ENCODE peak calls at places on chromosomes 1 and 21, in seven cellular contexts. F is heart left ventricle, K is ovary, W is endothelial cell of umbilical vein, G is stomach, P is body of pancreas, S is H1. U is an unnamed sample.
A peak's percentile ranks its signal among the peaks of the same experiment; 100 is the strongest.

GRCh38 chr1:228150458-228151169 is 884 bp downstream of the GJC2 start:
- DNase-seq in G (no peak), F (peak; percentile 70), W (no peak), K (peak; percentile 96), P (peak; percentile 40), S (no peak), U (no peak)

GRCh38 chr21:40652436-40652835 is 194.5 kb downstream of the DSCAM start:
- DNase-seq in P (no peak), S (no peak), F (no peak), G (no peak), W (no peak), K (no peak), U (no peak)

GRCh38 chr1:42479621-42480020 is 16.5 kb downstream of the CCDC30 start:
- DNase-seq in P (no peak), W (no peak), G (no peak), S (no peak), K (no peak), F (no peak), U (no peak)

GRCh38 chr1:180501865-180502360 is 464 bp downstream of the ACBD6 start:
- DNase-seq in W (no peak), P (peak; percentile 68), G (no peak), K (no peak), S (peak; percentile 44), F (no peak), U (no peak)

GRCh38 chr1:150477733-150478132 is 9.5 kb upstream of the TARS2 start:
- DNase-seq in G (no peak), P (no peak), F (no peak), W (peak; percentile 36), K (no peak), S (no peak), U (no peak)

GRCh38 chr1:183567584-183567983 is 22.7 kb downstream of the NCF2 start:
- DNase-seq in S (no peak), G (peak; percentile 59), W (no peak), F (peak; percentile 52), K (no peak), P (peak; percentile 58), U (no peak)

GRCh38 chr1:47507921-47508894 is 70.4 kb downstream of the FOXD2 start:
- DNase-seq in G (peak; percentile 67), S (no peak), P (peak; percentile 12), K (no peak), W (no peak), F (peak; percentile 23), U (no peak)

GRCh38 chr1:51506537-51506936 is 12.5 kb downstream of the EPS15 start:
- DNase-seq in K (no peak), F (peak; percentile 17), G (no peak), P (peak; percentile 28), W (peak; percentile 46), S (no peak), U (no peak)

GRCh38 chr1:116950497-116951174 is 40.9 kb downstream of the PTGFRN start:
- DNase-seq in F (no peak), P (no peak), S (no peak), K (no peak), W (no peak), G (no peak), U (no peak)

GRCh38 chr1:93680121-93681094 is 1.2 kb downstream of the BCAR3 start:
- DNase-seq in P (peak; percentile 82), S (peak; percentile 50), G (peak; percentile 82), W (peak; percentile 89), F (peak; percentile 84), K (peak; percentile 85), U (peak; percentile 90)

GRCh38 chr1:3777647-3778589 is 5.4 kb downstream of the SMIM1 start:
- DNase-seq in F (no peak), G (no peak), S (no peak), P (no peak), W (no peak), K (no peak), U (peak; percentile 77)

GRCh38 chr1:3775498-3776230 is 3.1 kb downstream of the SMIM1 start:
- DNase-seq in G (peak; percentile 55), K (peak; percentile 79), P (peak; percentile 65), W (no peak), F (peak; percentile 58), S (peak; percentile 62), U (peak; percentile 78)

GRCh38 chr1:3777078-3777547 is 4.6 kb downstream of the SMIM1 start:
- DNase-seq in G (no peak), P (no peak), K (no peak), F (no peak), S (no peak), W (no peak), U (peak; percentile 78)

GRCh38 chr1:3775248-3775497 is 2.6 kb downstream of the SMIM1 start:
- DNase-seq in S (no peak), P (no peak), W (no peak), G (no peak), F (no peak), K (no peak), U (no peak)

DNA sequence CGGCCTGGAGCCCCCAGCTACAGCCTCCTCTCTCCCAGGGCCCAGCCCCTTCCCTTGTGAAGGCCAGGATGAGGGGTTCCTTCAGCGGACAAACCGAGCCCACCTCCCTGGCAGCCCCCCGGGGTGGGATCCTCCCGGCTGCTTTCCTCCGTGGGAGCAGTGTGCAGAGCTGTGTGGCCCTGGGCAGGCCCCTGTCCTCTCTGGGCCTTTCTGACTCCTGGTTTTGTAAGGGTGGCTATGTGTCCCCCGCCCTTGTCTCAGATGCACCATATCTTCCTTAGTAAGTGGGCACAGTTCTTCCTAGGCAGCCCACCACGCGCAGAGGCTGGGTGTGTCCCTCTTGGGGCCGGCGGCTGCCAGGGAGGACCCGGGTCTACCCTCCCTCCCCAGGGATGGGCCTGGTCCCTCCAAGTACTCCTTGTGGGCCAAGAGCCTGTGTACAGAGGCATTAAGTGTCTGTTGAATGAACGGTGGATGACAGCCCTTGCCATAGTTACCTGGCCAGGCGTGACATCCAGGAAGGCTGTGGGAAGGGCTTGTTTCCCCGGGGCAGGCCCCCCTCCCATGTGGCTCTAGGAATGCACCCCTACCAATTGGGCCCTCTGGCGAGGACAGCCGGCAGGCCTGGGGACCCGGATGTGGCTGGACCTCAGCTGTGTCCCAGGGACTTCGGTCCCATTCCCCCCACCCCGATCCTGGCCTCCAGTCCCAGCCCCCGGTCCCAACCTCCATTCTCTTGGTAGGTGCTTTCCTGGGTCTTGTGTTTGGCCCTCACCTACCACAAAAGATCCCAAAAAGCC is 3.9 kb downstream of the SMIM1 start:
- DNase-seq in S (no peak), G (no peak), K (no peak), F (no peak), W (no peak), P (no peak), U (no peak)
- TF ChIP-seq POLR2A in S (no peak), G (no peak), K (no peak), F (no peak), W (no peak), P (no peak), U (no peak)

GRCh38 chr1:33265780-33266605 is 9.7 kb downstream of the ZNF362 start:
- DNase-seq in P (no peak), G (no peak), S (no peak), K (no peak), F (no peak), W (no peak), U (no peak)

GRCh38 chr1:33267468-33268205 is 11.3 kb downstream of the ZNF362 start:
- DNase-seq in F (no peak), W (no peak), K (no peak), G (no peak), S (no peak), P (no peak), U (no peak)

GRCh38 chr1:33268927-33269610 is 12.8 kb downstream of the ZNF362 start:
- DNase-seq in F (no peak), K (no peak), P (no peak), W (no peak), S (no peak), G (no peak), U (no peak)

GRCh38 chr1:33268457-33268856 is 12.2 kb downstream of the ZNF362 start:
- DNase-seq in P (no peak), G (no peak), S (no peak), K (no peak), F (no peak), W (no peak), U (peak; percentile 26)

DNA sequence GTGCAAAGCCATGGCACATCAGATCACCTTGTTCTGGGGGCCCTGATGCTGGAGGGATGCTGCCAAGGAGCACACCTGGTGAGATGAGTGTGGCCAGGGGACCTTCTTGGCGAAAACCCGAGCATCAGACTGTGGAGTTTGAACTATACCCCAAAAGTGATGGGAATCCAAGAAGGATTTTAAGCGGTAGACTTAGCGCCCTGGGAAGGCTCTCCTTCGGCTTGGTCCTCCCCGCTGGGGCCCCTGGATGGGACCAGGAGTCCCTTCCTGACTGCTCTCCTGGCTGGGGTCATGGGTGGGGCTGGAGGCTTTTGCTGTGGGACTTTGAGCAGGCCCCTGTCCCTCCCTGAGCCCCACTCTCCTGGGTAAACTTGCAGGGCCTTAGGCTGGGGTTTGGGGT is 10.5 kb downstream of the ZNF362 start:
- DNase-seq in K (no peak), S (no peak), G (no peak), P (no peak), W (no peak), F (no peak), U (no peak)
- H3K4me1 ChIP-seq in K (peaks cover 8% of the 10 kb centered on the region), S (peaks cover 6% of the 10 kb centered on the region), G (peaks cover 18% of the 10 kb centered on the region), P (peaks cover 13% of the 10 kb centered on the region), W (peaks cover 5% of the 10 kb centered on the region), F (peaks cover 90% of the 10 kb centered on the region), U (peaks cover 45% of the 10 kb centered on the region)

GRCh38 chr1:45442272-45442671 is 48.7 kb downstream of the TESK2 start:
- DNase-seq in F (no peak), W (peak; percentile 65), K (no peak), G (no peak), S (no peak), P (no peak), U (no peak)

GRCh38 chr1:45446530-45446929 is 44.4 kb downstream of the TESK2 start:
- DNase-seq in W (no peak), G (no peak), K (no peak), S (no peak), F (no peak), P (no peak), U (no peak)

GRCh38 chr1:45446950-45447672 is 43.9 kb downstream of the TESK2 start:
- DNase-seq in F (no peak), W (no peak), P (no peak), K (no peak), G (no peak), S (no peak), U (no peak)

GRCh38 chr1:45443580-45444446 is 47.1 kb downstream of the TESK2 start:
- DNase-seq in S (no peak), K (no peak), F (no peak), W (no peak), P (no peak), G (no peak), U (no peak)

DNA sequence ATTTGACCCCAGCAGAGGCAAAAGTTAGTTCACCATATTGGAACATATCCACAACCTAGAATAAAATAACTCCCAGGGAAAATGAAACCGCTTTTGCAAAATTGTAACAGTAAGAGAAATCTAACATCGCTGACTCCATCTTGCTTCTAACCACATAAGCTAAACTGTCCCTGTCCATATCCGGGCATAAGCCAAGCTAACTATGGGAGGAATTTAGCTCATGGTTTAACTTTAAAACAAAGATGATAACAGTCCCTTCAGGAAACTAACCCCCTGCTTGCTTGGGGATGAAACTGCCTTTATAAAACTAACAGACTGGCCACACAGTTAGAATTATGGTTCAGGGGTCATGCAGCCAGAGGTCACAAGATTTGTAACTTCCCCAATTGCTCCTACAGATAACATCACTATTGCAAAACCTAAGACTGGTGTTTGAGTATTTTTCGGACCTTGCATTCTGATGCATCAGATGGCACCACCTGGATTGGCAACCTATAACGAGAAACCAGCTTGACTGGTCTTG is 46.3 kb downstream of the TESK2 start:
- DNase-seq in S (no peak), K (no peak), F (no peak), W (no peak), G (no peak), P (no peak), U (no peak)
- H3K27ac ChIP-seq in S (no peak overlapping the region), K (no peak overlapping the region), F (no peak overlapping the region), W (no peak overlapping the region), G (no peak overlapping the region), P (no peak overlapping the region), U (no peak overlapping the region)

GRCh38 chr1:14945132-14946010 is 208.2 kb upstream of the TMEM51 start:
- DNase-seq in P (peak; percentile 58), W (peak; percentile 37), F (peak; percentile 49), K (peak; percentile 77), S (no peak), G (peak; percentile 30), U (no peak)
- TF ChIP-seq POLR2A in P (no peak), W (no peak), F (no peak), K (no peak), S (no peak), G (no peak), U (no peak)